ENCODE peak calls at places on chromosomes 16 and 17, in eight cellular contexts. M, P, J, V, Y, Q, X and I are unnamed samples.

GRCh38 chr17:32586666-32587065 is 99.9 kb downstream of the CDK5R1 start:
- DNase-seq in Q (no peak), Y (no peak), M (no peak), P (no peak), J (no peak), X (no peak), V (no peak), I (no peak)

GRCh38 chr17:3695723-3696411 is at the start of gene P2RX5:
- DNase-seq in Q (no peak), X (no peak), J (peak; percentile 61), M (peak; percentile 66), P (peak; percentile 70), V (peak; percentile 73), Y (no peak), I (peak; percentile 29)

GRCh38 chr16:68800257-68800875 is 43.0 kb upstream of the TANGO6 start:
- DNase-seq in P (peak; percentile 67), J (peak; percentile 84), Y (peak; percentile 88), V (peak; percentile 61), M (peak; percentile 23), Q (peak; percentile 69), X (peak; percentile 41), I (no peak)

GRCh38 chr17:78716814-78717393 is 65.2 kb downstream of the CYTH1 start:
- DNase-seq in Y (no peak), P (no peak), Q (peak; percentile 60), V (no peak), X (peak; percentile 84), M (no peak), J (no peak), I (no peak)

GRCh38 chr17:57403241-57403640 is 146.9 kb downstream of the MSI2 start:
- DNase-seq in M (no peak), X (no peak), Q (no peak), P (no peak), Y (no peak), V (no peak), J (no peak), I (no peak)

GRCh38 chr17:2232244-2232638 is 71.3 kb downstream of the SMG6 start:
- DNase-seq in V (no peak), M (no peak), Y (no peak), Q (no peak), X (no peak), J (no peak), P (no peak), I (no peak)

GRCh38 chr16:47873434-47873833 is 282.4 kb downstream of the ABCC12 start:
- DNase-seq in M (no peak), P (no peak), V (no peak), X (no peak), J (no peak), Q (no peak), Y (no peak), I (no peak)

GRCh38 chr16:80058236-80058635 is 457.7 kb upstream of the MAF start:
- DNase-seq in V (no peak), Y (no peak), M (no peak), J (no peak), Q (peak; percentile 29), X (no peak), P (no peak), I (no peak)

DNA sequence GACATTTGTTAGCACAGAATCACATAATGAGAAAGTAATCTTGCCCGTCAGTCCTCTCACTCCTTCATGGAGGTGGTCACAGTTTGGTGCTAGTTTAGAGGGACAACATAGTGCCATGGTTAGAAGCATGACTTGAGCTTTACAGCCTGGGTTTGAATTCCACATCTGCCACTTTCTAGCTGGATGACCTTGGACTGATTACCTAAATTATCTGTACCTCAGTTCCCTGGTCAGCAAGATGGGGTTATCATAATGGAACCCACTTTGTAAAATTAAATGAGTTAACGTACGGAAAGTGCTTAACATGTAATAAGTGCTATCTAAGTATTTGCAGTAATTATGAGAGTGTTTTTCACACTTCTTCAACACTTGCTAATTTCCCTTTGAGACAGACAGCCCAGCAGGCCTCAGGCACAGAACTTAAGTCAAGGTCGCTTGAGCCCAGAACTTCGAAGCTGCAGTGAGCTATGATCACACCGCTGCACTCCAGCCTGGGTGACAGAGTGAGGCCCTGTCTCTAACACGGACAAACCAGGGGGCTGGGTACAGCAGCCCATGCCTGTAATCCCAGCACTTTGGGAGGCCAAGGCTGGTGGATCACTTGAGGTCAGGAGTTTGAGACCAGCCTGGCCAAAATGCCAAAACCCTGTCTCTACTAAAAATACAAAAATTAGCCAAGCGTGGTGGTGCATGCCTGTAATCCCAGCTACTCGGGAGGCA is 7.1 kb downstream of the VWA3A start:
- DNase-seq in X (no peak), M (no peak), J (no peak), V (no peak), Y (no peak), Q (no peak), P (no peak), I (no peak)
- TF ChIP-seq CTCF in X (no peak), M (no peak), J (no peak), V (no peak), Y (no peak), Q (no peak), P (no peak), I (peak; percentile 29)

GRCh38 chr17:21240375-21241055 is 12.7 kb downstream of the NATD1 start:
- DNase-seq in M (no peak), Q (no peak), V (no peak), Y (no peak), J (no peak), P (no peak), X (no peak), I (no peak)

GRCh38 chr17:21242026-21242700 is 11.0 kb downstream of the NATD1 start:
- DNase-seq in Q (no peak), Y (no peak), M (no peak), X (no peak), V (no peak), J (peak; percentile 39), P (no peak), I (no peak)

GRCh38 chr17:21241564-21241963 is 11.6 kb downstream of the NATD1 start:
- DNase-seq in V (no peak), P (no peak), X (no peak), J (no peak), Y (no peak), M (no peak), Q (no peak), I (no peak)

GRCh38 chr17:21242780-21243515 is 10.3 kb downstream of the NATD1 start:
- DNase-seq in Q (no peak), X (no peak), M (no peak), Y (no peak), J (no peak), P (no peak), V (no peak), I (no peak)

DNA sequence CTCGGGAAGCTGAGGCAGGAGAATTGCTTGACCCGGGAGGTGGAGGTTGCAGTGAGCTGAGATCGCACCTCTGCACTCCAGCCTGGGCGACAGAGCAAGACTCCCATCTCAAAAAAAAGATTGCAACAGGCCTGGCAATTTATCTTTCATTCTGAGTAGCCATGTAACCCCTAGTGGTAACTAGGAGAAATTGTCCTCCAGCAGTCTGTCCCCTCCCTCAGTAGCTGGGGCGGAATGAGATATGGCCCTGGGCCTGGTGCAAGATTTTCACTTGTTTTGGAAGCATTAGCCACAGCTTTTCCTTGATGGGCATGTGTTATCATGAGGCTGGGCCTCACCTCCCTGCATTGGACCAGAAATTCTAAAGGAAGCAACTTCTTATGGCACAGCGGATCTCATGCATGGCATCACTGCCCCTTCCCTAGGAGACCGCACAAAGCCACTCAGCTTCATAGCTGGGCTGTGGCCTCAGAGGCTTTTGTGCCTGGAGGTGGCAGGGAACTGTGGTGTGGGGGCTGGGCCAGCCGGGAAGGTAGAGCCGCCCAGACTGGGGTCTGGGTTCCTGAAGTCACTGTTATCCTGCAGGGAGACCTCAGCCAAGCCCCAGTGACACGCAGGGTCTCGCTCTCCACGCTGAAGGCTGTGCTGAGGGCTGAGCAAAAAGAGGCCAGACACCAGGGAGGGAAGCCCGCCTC is 13.4 kb downstream of the NATD1 start:
- DNase-seq in M (no peak), Q (no peak), J (peak; percentile 46), X (no peak), Y (no peak), P (peak; percentile 71), V (no peak), I (no peak)
- TF ChIP-seq CTCF in M (no peak), Q (no peak), J (peak; percentile 48), X (peak; percentile 46), Y (peak; percentile 78), P (peak; percentile 48), V (peak; percentile 30), I (no peak)

GRCh38 chr17:81403040-81403467 is 7.8 kb downstream of the BAHCC1 start:
- DNase-seq in V (no peak), J (peak; percentile 59), X (no peak), Y (no peak), Q (no peak), P (no peak), M (no peak), I (no peak)

GRCh38 chr17:81402530-81402941 is 7.3 kb downstream of the BAHCC1 start:
- DNase-seq in M (no peak), P (no peak), Q (no peak), X (no peak), V (no peak), Y (no peak), J (no peak), I (no peak)

GRCh38 chr17:81400154-81400938 is 5.1 kb downstream of the BAHCC1 start:
- DNase-seq in Y (no peak), J (peak; percentile 59), Q (no peak), M (no peak), P (no peak), X (no peak), V (no peak), I (no peak)

GRCh38 chr17:81400939-81401726 is 5.9 kb downstream of the BAHCC1 start:
- DNase-seq in P (no peak), X (no peak), V (no peak), Y (no peak), J (no peak), M (no peak), Q (no peak), I (no peak)

DNA sequence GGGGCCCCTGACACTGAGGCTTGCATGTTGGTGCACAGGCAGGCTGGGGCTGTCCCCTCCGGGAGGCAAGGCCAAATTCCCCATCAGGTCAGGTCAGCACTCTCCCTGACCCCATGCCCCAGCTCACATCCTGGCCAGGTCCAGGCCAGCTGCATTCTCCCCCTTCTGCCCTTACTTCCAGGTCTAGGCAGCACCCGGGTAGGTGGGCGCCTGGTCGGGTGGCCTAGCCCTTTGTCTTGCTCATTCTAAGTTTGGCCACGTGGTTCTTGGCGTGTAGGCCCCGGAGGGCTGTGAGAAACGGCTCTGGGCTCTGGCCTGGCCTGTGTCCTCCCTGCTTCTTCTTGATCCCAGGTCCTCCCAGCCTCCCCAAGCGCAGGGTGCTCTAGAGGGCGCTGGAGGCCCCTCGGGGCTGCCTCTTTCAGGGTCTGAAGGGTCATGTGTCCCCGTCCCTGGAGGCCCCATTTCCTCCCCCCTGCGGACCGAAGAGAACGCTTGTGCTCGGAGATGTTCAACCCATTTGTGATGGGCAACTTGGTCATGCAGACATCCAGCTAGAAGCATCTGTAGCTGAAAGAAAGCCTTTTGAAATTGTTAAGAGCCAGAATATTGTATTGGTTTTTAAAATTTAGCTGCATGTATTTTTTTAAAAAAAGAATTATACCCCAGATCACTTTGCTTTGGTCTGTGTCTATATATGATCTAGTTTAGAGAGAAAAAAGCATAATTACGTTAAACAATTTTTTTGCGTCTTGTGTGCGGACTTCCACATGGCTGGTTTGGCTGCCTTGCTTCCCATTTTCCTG is 6.7 kb downstream of the BAHCC1 start:
- DNase-seq in J (peak; percentile 64), Y (peak; percentile 51), X (no peak), M (no peak), V (no peak), P (no peak), Q (no peak), I (no peak)
- TF ChIP-seq CTCF in J (peak; percentile 50), Y (no peak), X (no peak), M (no peak), V (no peak), P (peak; percentile 36), Q (no peak), I (no peak)

DNA sequence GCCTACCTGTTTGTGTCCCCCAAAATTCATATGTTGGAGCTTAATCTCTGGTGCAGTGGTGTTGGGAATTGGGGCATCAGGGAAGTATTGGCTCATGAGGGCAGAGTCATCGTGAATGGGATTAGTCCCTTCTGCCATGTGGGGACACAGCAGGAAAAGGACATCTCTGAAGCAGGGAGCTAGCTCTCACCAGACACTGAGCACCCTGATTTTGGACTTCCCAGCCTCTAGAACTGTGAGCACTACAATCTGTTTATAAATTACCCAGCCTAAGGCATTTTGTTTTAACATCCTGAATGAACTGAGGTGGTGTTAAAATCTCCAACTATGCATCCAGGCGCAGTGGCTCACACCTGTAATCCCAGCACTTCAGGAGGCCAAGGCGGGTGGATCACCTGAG is 206.0 kb downstream of the SEC14L1 start:
- DNase-seq in J (no peak), M (no peak), V (peak; percentile 27), Q (no peak), X (peak; percentile 3), Y (no peak), P (no peak), I (no peak)
- TF ChIP-seq CTCF in J (no peak), M (no peak), V (no peak), Q (no peak), X (no peak), Y (no peak), P (no peak), I (no peak)